ENCODE peak calls at places on chromosomes 11 and 22, in six cellular contexts. H, R, X, F, W and L are unnamed samples.

GRCh38 chr11:110896358-110896757 is 184.1 kb upstream of the ARHGAP20 start:
- DNase-seq in H (peak; percentile 38), R (peak; percentile 86), X (no peak), F (no peak), W (no peak), L (peak; percentile 57)

GRCh38 chr11:91851908-91852307 is 372.7 kb upstream of the FAT3 start:
- DNase-seq in H (no peak), R (no peak), X (no peak), F (no peak), W (no peak), L (no peak)

GRCh38 chr11:125056931-125057330 is 6.2 kb upstream of the SLC37A2 start:
- DNase-seq in H (no peak), R (no peak), X (no peak), F (no peak), W (no peak), L (no peak)

GRCh38 chr22:23289851-23290724 is 109.8 kb downstream of the BCR start:
- DNase-seq in H (peak; percentile 68), R (peak; percentile 62), X (peak; percentile 64), F (peak; percentile 91), W (peak; percentile 75), L (peak; percentile 70)

GRCh38 chr11:34366522-34366921 is 8.7 kb upstream of the ABTB2 start:
- DNase-seq in H (peak; percentile 27), R (no peak), X (no peak), F (no peak), W (no peak), L (no peak)

GRCh38 chr11:65660038-65660437 is 2.7 kb downstream of the RELA start:
- DNase-seq in H (no peak), R (no peak), X (no peak), F (no peak), W (no peak), L (no peak)

GRCh38 chr11:64222651-64223000 is 3.4 kb downstream of the TRPT1 start:
- DNase-seq in H (no peak), R (no peak), X (no peak), F (no peak), W (no peak), L (no peak)

GRCh38 chr11:60935676-60936442 is 11.6 kb downstream of the TMEM132A start:
- DNase-seq in H (no peak), R (no peak), X (no peak), F (no peak), W (no peak), L (no peak)

GRCh38 chr11:84498016-84498415 is 1129.1 kb downstream of the DLG2 start:
- DNase-seq in H (no peak), R (no peak), X (no peak), F (no peak), W (no peak), L (peak; percentile 4)

GRCh38 chr11:13427440-13427839 is 35.6 kb downstream of the BTBD10 start:
- DNase-seq in H (no peak), R (no peak), X (no peak), F (no peak), W (no peak), L (no peak)
- H4K8ac ChIP-seq in H (no peak overlapping the region), R (no peak overlapping the region), X (no peak overlapping the region), F (no peak overlapping the region), W (no peak overlapping the region), L (no peak overlapping the region)

GRCh38 chr11:67556244-67556643 is 27.4 kb upstream of the GSTP1 start:
- DNase-seq in H (no peak), R (no peak), X (no peak), F (no peak), W (no peak), L (no peak)

GRCh38 chr11:67562951-67563350 is 20.7 kb upstream of the GSTP1 start:
- DNase-seq in H (peak; percentile 40), R (no peak), X (no peak), F (no peak), W (no peak), L (no peak)

GRCh38 chr11:67563354-67564114 is 20.1 kb upstream of the GSTP1 start:
- DNase-seq in H (peak; percentile 91), R (peak; percentile 96), X (no peak), F (no peak), W (no peak), L (peak; percentile 89)

GRCh38 chr11:67561971-67562560 is 21.5 kb upstream of the GSTP1 start:
- DNase-seq in H (no peak), R (peak; percentile 30), X (no peak), F (no peak), W (no peak), L (peak; percentile 18)

GRCh38 chr11:67558084-67558772 is 25.4 kb upstream of the GSTP1 start:
- DNase-seq in H (no peak), R (no peak), X (no peak), F (no peak), W (no peak), L (no peak)
- H2BK15ac ChIP-seq in H (no peak overlapping the region), R (no peak overlapping the region), X (no peak overlapping the region), F (no peak overlapping the region), W (no peak overlapping the region), L (no peak overlapping the region)

GRCh38 chr22:45472426-45472825 is 30.3 kb upstream of the FBLN1 start:
- DNase-seq in H (no peak), R (no peak), X (no peak), F (no peak), W (no peak), L (no peak)

GRCh38 chr22:45475876-45476514 is 26.7 kb upstream of the FBLN1 start:
- DNase-seq in H (no peak), R (no peak), X (no peak), F (no peak), W (no peak), L (no peak)

GRCh38 chr22:45470871-45471270 is 31.8 kb upstream of the FBLN1 start:
- DNase-seq in H (no peak), R (no peak), X (no peak), F (no peak), W (no peak), L (no peak)

GRCh38 chr22:45475063-45475747 is 27.5 kb upstream of the FBLN1 start:
- DNase-seq in H (peak; percentile 48), R (peak; percentile 57), X (no peak), F (no peak), W (no peak), L (no peak)

GRCh38 chr22:45473626-45474237 is 29.0 kb upstream of the FBLN1 start:
- DNase-seq in H (no peak), R (no peak), X (no peak), F (no peak), W (no peak), L (no peak)
- H4K8ac ChIP-seq in H (no peak overlapping the region), R (no peak overlapping the region), X (no peak overlapping the region), F (no peak overlapping the region), W (no peak overlapping the region), L (no peak overlapping the region)

GRCh38 chr11:36135062-36135461 is 154.2 kb downstream of the COMMD9 start:
- DNase-seq in H (no peak), R (no peak), X (no peak), F (no peak), W (no peak), L (no peak)
- H2BK15ac ChIP-seq in H (no peak overlapping the region), R (no peak overlapping the region), X (no peak overlapping the region), F (no peak overlapping the region), W (no peak overlapping the region), L (no peak overlapping the region)

GRCh38 chr22:24824915-24825314 is 18.9 kb downstream of the SGSM1 start:
- DNase-seq in H (no peak), R (no peak), X (no peak), F (no peak), W (no peak), L (no peak)

GRCh38 chr22:24830205-24830979 is 24.4 kb downstream of the SGSM1 start:
- DNase-seq in H (peak; percentile 29), R (no peak), X (no peak), F (no peak), W (no peak), L (no peak)

GRCh38 chr22:24824250-24824649 is 18.2 kb downstream of the SGSM1 start:
- DNase-seq in H (no peak), R (no peak), X (no peak), F (no peak), W (no peak), L (no peak)

GRCh38 chr22:24826710-24827285 is 20.8 kb downstream of the SGSM1 start:
- DNase-seq in H (no peak), R (no peak), X (no peak), F (no peak), W (no peak), L (no peak)

GRCh38 chr22:24827305-24827704 is 21.3 kb downstream of the SGSM1 start:
- DNase-seq in H (no peak), R (no peak), X (no peak), F (no peak), W (no peak), L (no peak)
- H4K8ac ChIP-seq in H (no peak overlapping the region), R (no peak overlapping the region), X (no peak overlapping the region), F (no peak overlapping the region), W (no peak overlapping the region), L (no peak overlapping the region)

GRCh38 chr11:71537537-71537936 is 288 bp upstream of the KRTAP5-8 start:
- DNase-seq in H (no peak), R (no peak), X (no peak), F (peak; percentile 40), W (no peak), L (no peak)
- H2BK15ac ChIP-seq in H (no peak overlapping the region), R (no peak overlapping the region), X (no peak overlapping the region), F (no peak overlapping the region), W (no peak overlapping the region), L (no peak overlapping the region)

DNA sequence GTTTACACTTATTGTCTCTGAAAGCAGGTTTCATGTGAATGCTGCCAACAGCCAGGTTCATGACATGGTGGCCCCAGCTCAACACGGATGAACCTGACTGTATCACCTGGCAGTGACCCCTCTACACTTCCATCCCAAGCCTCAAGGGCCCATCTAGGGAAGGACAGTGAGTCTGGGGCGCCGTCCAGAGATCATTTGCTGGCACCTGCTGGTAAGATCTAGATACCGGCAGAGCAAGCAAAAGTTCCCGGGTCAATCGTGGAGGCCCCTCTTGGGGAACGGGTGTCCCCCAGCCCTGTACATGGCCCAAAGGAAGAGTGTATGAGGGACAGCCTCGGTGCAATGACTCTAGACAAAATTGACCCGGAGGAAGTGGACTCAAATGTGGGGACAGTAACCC is 34.7 kb upstream of the TH start:
- DNase-seq in H (no peak), R (no peak), X (no peak), F (peak; percentile 33), W (peak; percentile 23), L (no peak)
- H4K8ac ChIP-seq in H (no peak overlapping the region), R (no peak overlapping the region), X (no peak overlapping the region), F (peak overlapping the region; percentile 51), W (no peak overlapping the region), L (no peak overlapping the region)